ENCODE peak calls at places on chromosomes 3 and 15, in four cellular contexts. H is natural killer cell, T is HuH-7.5, C is GM04504. E is an unnamed sample.

GRCh38 chr3:44132061-44132460 is 109.6 kb upstream of the TOPAZ1 start:
- DNase-seq in H (no peak), T (no peak), C (no peak), E (no peak)

GRCh38 chr15:71651750-71652186 is 158.6 kb upstream of the NR2E3 start:
- DNase-seq in H (no peak), T (no peak), C (no peak), E (peak; percentile 54)

GRCh38 chr3:89474333-89475130 is 367.1 kb downstream of the EPHA3 start:
- DNase-seq in H (no peak), T (no peak), C (no peak), E (no peak)

GRCh38 chr15:66291816-66292215 is 1.6 kb upstream of the DIS3L start:
- DNase-seq in H (no peak), T (no peak), C (no peak), E (no peak)

GRCh38 chr3:45965281-45966052 is 22.2 kb downstream of the CXCR6 start:
- DNase-seq in H (no peak), T (no peak), C (no peak), E (no peak)

GRCh38 chr15:94042163-94042954 is 189.0 kb upstream of the MCTP2 start:
- DNase-seq in H (no peak), T (no peak), C (peak; percentile 44), E (no peak)

GRCh38 chr15:70768247-70768883 is 5.0 kb upstream of the UACA start:
- DNase-seq in H (no peak), T (no peak), C (no peak), E (no peak)

GRCh38 chr3:152050782-152051405 is 177.5 kb downstream of the SUCNR1 start:
- DNase-seq in H (no peak), T (no peak), C (no peak), E (no peak)

GRCh38 chr3:188148318-188148717 is 5.6 kb upstream of the LPP start:
- DNase-seq in H (no peak), T (no peak), C (no peak), E (no peak)

GRCh38 chr3:141050913-141051632 is at the start of gene SPSB4:
- DNase-seq in H (no peak), T (peak; percentile 77), C (peak; percentile 9), E (peak; percentile 12)

GRCh38 chr15:92611995-92612745 is 43.4 kb downstream of the FAM174B start:
- DNase-seq in H (no peak), T (no peak), C (no peak), E (no peak)

GRCh38 chr3:129556890-129557736 is 14.1 kb downstream of the H1-8 start:
- DNase-seq in H (no peak), T (no peak), C (peak; percentile 74), E (no peak)

GRCh38 chr3:42043116-42043796 is 47.9 kb upstream of the TRAK1 start:
- DNase-seq in H (no peak), T (peak; percentile 45), C (no peak), E (peak; percentile 53)

GRCh38 chr15:69557340-69558137 is 104.9 kb downstream of the RPLP1 start:
- DNase-seq in H (no peak), T (peak; percentile 52), C (peak; percentile 88), E (peak; percentile 29)

GRCh38 chr15:89360294-89360971 is 25.8 kb upstream of the POLG start:
- DNase-seq in H (no peak), T (no peak), C (no peak), E (no peak)

GRCh38 chr3:164890061-164890460 is 188.2 kb downstream of the SI start:
- DNase-seq in H (no peak), T (no peak), C (no peak), E (no peak)

GRCh38 chr15:79023546-79023890 is 67.1 kb downstream of the RASGRF1 start:
- DNase-seq in H (no peak), T (no peak), C (no peak), E (no peak)

E was measured in NCI-H345.